ENCODE peak calls at places on chromosomes 1 and 21, in ten cellular contexts. One of them, this sample, is unnamed.

GRCh38 chr21:16082038-16082816 is 352.4 kb downstream of the USP25 start:
- DNase-seq in body of pancreas: no peak
- DNase-seq in pancreas: no peak
- DNase-seq in foreskin fibroblast: peak; percentile 46
- DNase-seq in psoas muscle: no peak
- DNase-seq in heart left ventricle: no peak
- DNase-seq in prostate gland: no peak
- DNase-seq in CD8-positive, alpha-beta T cell: no peak
- DNase-seq in cardiac muscle cell: peak; percentile 59
- DNase-seq in GM12864: no peak
- DNase-seq in this sample: no peak

GRCh38 chr1:205570173-205570501 is 61.7 kb downstream of the ELK4 start:
- DNase-seq in body of pancreas: no peak
- DNase-seq in pancreas: no peak
- DNase-seq in foreskin fibroblast: no peak
- DNase-seq in psoas muscle: no peak
- DNase-seq in heart left ventricle: no peak
- DNase-seq in prostate gland: no peak
- DNase-seq in CD8-positive, alpha-beta T cell: no peak
- DNase-seq in cardiac muscle cell: no peak
- DNase-seq in GM12864: no peak
- DNase-seq in this sample: no peak

GRCh38 chr1:212413902-212414327 is 771 bp downstream of the PACC1 start:
- DNase-seq in body of pancreas: no peak
- DNase-seq in pancreas: no peak
- DNase-seq in foreskin fibroblast: peak; percentile 68
- DNase-seq in psoas muscle: no peak
- DNase-seq in heart left ventricle: no peak
- DNase-seq in prostate gland: no peak
- DNase-seq in CD8-positive, alpha-beta T cell: no peak
- DNase-seq in cardiac muscle cell: no peak
- DNase-seq in GM12864: no peak
- DNase-seq in this sample: no peak

GRCh38 chr21:43345046-43345745 is 81.7 kb downstream of the SIK1 start:
- DNase-seq in body of pancreas: no peak
- DNase-seq in pancreas: no peak
- DNase-seq in foreskin fibroblast: no peak
- DNase-seq in psoas muscle: no peak
- DNase-seq in heart left ventricle: no peak
- DNase-seq in prostate gland: no peak
- DNase-seq in CD8-positive, alpha-beta T cell: no peak
- DNase-seq in cardiac muscle cell: no peak
- DNase-seq in GM12864: no peak
- DNase-seq in this sample: no peak

GRCh38 chr1:58546520-58547308 is at the start of gene OMA1:
- DNase-seq in body of pancreas: peak; percentile 98
- DNase-seq in pancreas: peak; percentile 99
- DNase-seq in foreskin fibroblast: peak; percentile 99
- DNase-seq in psoas muscle: peak; percentile 99
- DNase-seq in heart left ventricle: peak; percentile 99
- DNase-seq in prostate gland: peak; percentile 94
- DNase-seq in CD8-positive, alpha-beta T cell: peak; percentile 95
- DNase-seq in cardiac muscle cell: peak; percentile 99
- DNase-seq in GM12864: peak; percentile 87
- DNase-seq in this sample: peak; percentile 89

GRCh38 chr21:44849616-44850130 is 23.8 kb downstream of the PTTG1IP start:
- DNase-seq in body of pancreas: no peak
- DNase-seq in pancreas: peak; percentile 12
- DNase-seq in foreskin fibroblast: no peak
- DNase-seq in psoas muscle: peak; percentile 46
- DNase-seq in heart left ventricle: no peak
- DNase-seq in prostate gland: no peak
- DNase-seq in CD8-positive, alpha-beta T cell: no peak
- DNase-seq in cardiac muscle cell: no peak
- DNase-seq in GM12864: no peak
- DNase-seq in this sample: no peak

GRCh38 chr1:158013840-158014520 is 20.5 kb downstream of the KIRREL1 start:
- DNase-seq in body of pancreas: no peak
- DNase-seq in pancreas: no peak
- DNase-seq in foreskin fibroblast: peak; percentile 59
- DNase-seq in psoas muscle: no peak
- DNase-seq in heart left ventricle: no peak
- DNase-seq in prostate gland: no peak
- DNase-seq in CD8-positive, alpha-beta T cell: no peak
- DNase-seq in cardiac muscle cell: no peak
- DNase-seq in GM12864: no peak
- DNase-seq in this sample: no peak

GRCh38 chr1:25863486-25864262 is 4.4 kb upstream of the AUNIP start:
- DNase-seq in body of pancreas: no peak
- DNase-seq in pancreas: no peak
- DNase-seq in foreskin fibroblast: no peak
- DNase-seq in psoas muscle: no peak
- DNase-seq in heart left ventricle: no peak
- DNase-seq in prostate gland: no peak
- DNase-seq in CD8-positive, alpha-beta T cell: no peak
- DNase-seq in cardiac muscle cell: no peak
- DNase-seq in GM12864: no peak
- DNase-seq in this sample: no peak

GRCh38 chr21:16309250-16309971 is 579.6 kb downstream of the USP25 start:
- DNase-seq in body of pancreas: no peak
- DNase-seq in pancreas: no peak
- DNase-seq in foreskin fibroblast: no peak
- DNase-seq in psoas muscle: peak; percentile 24
- DNase-seq in heart left ventricle: no peak
- DNase-seq in prostate gland: no peak
- DNase-seq in CD8-positive, alpha-beta T cell: no peak
- DNase-seq in cardiac muscle cell: no peak
- DNase-seq in GM12864: no peak
- DNase-seq in this sample: peak; percentile 82

GRCh38 chr1:186843261-186843660 is 14.5 kb downstream of the PLA2G4A start:
- DNase-seq in body of pancreas: no peak
- DNase-seq in pancreas: no peak
- DNase-seq in foreskin fibroblast: no peak
- DNase-seq in psoas muscle: no peak
- DNase-seq in heart left ventricle: no peak
- DNase-seq in prostate gland: no peak
- DNase-seq in CD8-positive, alpha-beta T cell: no peak
- DNase-seq in cardiac muscle cell: no peak
- DNase-seq in GM12864: no peak
- DNase-seq in this sample: no peak

GRCh38 chr1:178572604-178573003 is 59.7 kb downstream of the TEX35 start:
- DNase-seq in body of pancreas: no peak
- DNase-seq in pancreas: no peak
- DNase-seq in foreskin fibroblast: no peak
- DNase-seq in psoas muscle: no peak
- DNase-seq in heart left ventricle: no peak
- DNase-seq in prostate gland: no peak
- DNase-seq in CD8-positive, alpha-beta T cell: no peak
- DNase-seq in cardiac muscle cell: no peak
- DNase-seq in GM12864: no peak
- DNase-seq in this sample: no peak

GRCh38 chr1:7538033-7538432 is 233.1 kb upstream of the VAMP3 start:
- DNase-seq in body of pancreas: no peak
- DNase-seq in pancreas: no peak
- DNase-seq in foreskin fibroblast: peak; percentile 55
- DNase-seq in psoas muscle: peak; percentile 1
- DNase-seq in heart left ventricle: peak; percentile 33
- DNase-seq in prostate gland: no peak
- DNase-seq in CD8-positive, alpha-beta T cell: no peak
- DNase-seq in cardiac muscle cell: no peak
- DNase-seq in GM12864: no peak
- DNase-seq in this sample: no peak

GRCh38 chr21:16454371-16454770 is 724.6 kb downstream of the USP25 start:
- DNase-seq in body of pancreas: no peak
- DNase-seq in pancreas: no peak
- DNase-seq in foreskin fibroblast: peak; percentile 22
- DNase-seq in psoas muscle: no peak
- DNase-seq in heart left ventricle: no peak
- DNase-seq in prostate gland: no peak
- DNase-seq in CD8-positive, alpha-beta T cell: no peak
- DNase-seq in cardiac muscle cell: no peak
- DNase-seq in GM12864: no peak
- DNase-seq in this sample: no peak

GRCh38 chr1:56803561-56804156 is 15.5 kb downstream of the FYB2 start:
- DNase-seq in body of pancreas: peak; percentile 46
- DNase-seq in pancreas: no peak
- DNase-seq in foreskin fibroblast: peak; percentile 51
- DNase-seq in psoas muscle: no peak
- DNase-seq in heart left ventricle: no peak
- DNase-seq in prostate gland: peak; percentile 17
- DNase-seq in CD8-positive, alpha-beta T cell: no peak
- DNase-seq in cardiac muscle cell: peak; percentile 62
- DNase-seq in GM12864: no peak
- DNase-seq in this sample: no peak
- TF ChIP-seq CTCF in body of pancreas: peak; percentile 43
- TF ChIP-seq CTCF in pancreas: no peak
- TF ChIP-seq CTCF in foreskin fibroblast: peak; percentile 65
- TF ChIP-seq CTCF in psoas muscle: peak; percentile 36
- TF ChIP-seq CTCF in heart left ventricle: peak; percentile 17
- TF ChIP-seq CTCF in prostate gland: peak; percentile 10
- TF ChIP-seq CTCF in CD8-positive, alpha-beta T cell: no peak
- TF ChIP-seq CTCF in cardiac muscle cell: peak; percentile 61
- TF ChIP-seq CTCF in GM12864: peak; percentile 70
- TF ChIP-seq CTCF in this sample: peak; percentile 82

GRCh38 chr1:230173176-230173575 is 106.1 kb downstream of the GALNT2 start:
- DNase-seq in body of pancreas: no peak
- DNase-seq in pancreas: no peak
- DNase-seq in foreskin fibroblast: no peak
- DNase-seq in psoas muscle: no peak
- DNase-seq in heart left ventricle: no peak
- DNase-seq in prostate gland: no peak
- DNase-seq in CD8-positive, alpha-beta T cell: no peak
- DNase-seq in cardiac muscle cell: no peak
- DNase-seq in GM12864: no peak
- DNase-seq in this sample: no peak

GRCh38 chr1:230171337-230172015 is 104.4 kb downstream of the GALNT2 start:
- DNase-seq in body of pancreas: no peak
- DNase-seq in pancreas: no peak
- DNase-seq in foreskin fibroblast: peak; percentile 65
- DNase-seq in psoas muscle: no peak
- DNase-seq in heart left ventricle: no peak
- DNase-seq in prostate gland: no peak
- DNase-seq in CD8-positive, alpha-beta T cell: no peak
- DNase-seq in cardiac muscle cell: no peak
- DNase-seq in GM12864: no peak
- DNase-seq in this sample: no peak

GRCh38 chr1:230170610-230171009 is 103.6 kb downstream of the GALNT2 start:
- DNase-seq in body of pancreas: no peak
- DNase-seq in pancreas: no peak
- DNase-seq in foreskin fibroblast: no peak
- DNase-seq in psoas muscle: no peak
- DNase-seq in heart left ventricle: no peak
- DNase-seq in prostate gland: no peak
- DNase-seq in CD8-positive, alpha-beta T cell: no peak
- DNase-seq in cardiac muscle cell: no peak
- DNase-seq in GM12864: no peak
- DNase-seq in this sample: no peak

GRCh38 chr1:230170153-230170547 is 103.1 kb downstream of the GALNT2 start:
- DNase-seq in body of pancreas: no peak
- DNase-seq in pancreas: no peak
- DNase-seq in foreskin fibroblast: no peak
- DNase-seq in psoas muscle: no peak
- DNase-seq in heart left ventricle: no peak
- DNase-seq in prostate gland: no peak
- DNase-seq in CD8-positive, alpha-beta T cell: no peak
- DNase-seq in cardiac muscle cell: no peak
- DNase-seq in GM12864: no peak
- DNase-seq in this sample: no peak

DNA sequence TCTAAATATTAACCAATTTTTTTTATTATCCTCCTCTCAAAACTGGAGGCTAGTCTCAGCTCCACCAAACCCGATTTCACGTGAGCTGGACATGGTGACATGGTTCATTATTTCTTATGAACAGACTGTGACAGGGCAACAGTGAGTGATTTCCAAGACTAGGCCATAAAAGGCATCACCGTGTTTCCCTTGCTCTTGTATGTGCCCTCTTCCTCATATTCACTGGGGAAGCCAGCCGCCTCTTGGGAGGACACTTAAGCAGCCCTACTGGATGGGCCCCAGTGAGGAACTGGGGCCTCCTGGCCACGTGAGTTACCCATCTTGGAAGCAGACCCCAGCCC is 104.9 kb downstream of the GALNT2 start:
- DNase-seq in body of pancreas: no peak
- DNase-seq in pancreas: no peak
- DNase-seq in foreskin fibroblast: no peak
- DNase-seq in psoas muscle: no peak
- DNase-seq in heart left ventricle: no peak
- DNase-seq in prostate gland: no peak
- DNase-seq in CD8-positive, alpha-beta T cell: no peak
- DNase-seq in cardiac muscle cell: no peak
- DNase-seq in GM12864: no peak
- DNase-seq in this sample: no peak
- H3K4me3 ChIP-seq in body of pancreas: no peak overlapping the region
- H3K4me3 ChIP-seq in pancreas: no peak overlapping the region
- H3K4me3 ChIP-seq in foreskin fibroblast: no peak overlapping the region
- H3K4me3 ChIP-seq in psoas muscle: no peak overlapping the region
- H3K4me3 ChIP-seq in heart left ventricle: no peak overlapping the region
- H3K4me3 ChIP-seq in prostate gland: no peak overlapping the region
- H3K4me3 ChIP-seq in CD8-positive, alpha-beta T cell: no peak overlapping the region
- H3K4me3 ChIP-seq in cardiac muscle cell: no peak overlapping the region
- H3K4me3 ChIP-seq in GM12864: no peak overlapping the region
- H3K4me3 ChIP-seq in this sample: no peak overlapping the region

DNA sequence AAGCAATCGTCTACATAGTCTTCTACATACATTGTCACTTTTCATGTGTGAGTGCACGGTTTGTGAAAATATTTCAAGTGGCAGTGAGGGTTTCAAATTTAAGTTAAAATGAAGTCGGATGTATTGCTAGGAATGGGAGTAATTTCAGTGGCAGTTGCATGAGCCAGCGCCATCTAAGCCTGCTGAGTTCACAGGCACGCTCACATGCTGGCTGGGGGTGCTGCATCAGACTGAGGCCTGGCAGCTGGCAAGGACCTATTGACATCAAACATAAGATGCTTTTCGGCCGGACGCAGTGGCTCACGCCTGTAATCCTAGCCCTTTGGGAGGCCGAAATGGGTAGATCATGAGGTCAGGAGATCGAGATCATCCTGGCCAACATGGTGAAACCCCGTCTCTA is 80.7 kb downstream of the UBE4B start:
- DNase-seq in body of pancreas: no peak
- DNase-seq in pancreas: no peak
- DNase-seq in foreskin fibroblast: no peak
- DNase-seq in psoas muscle: no peak
- DNase-seq in heart left ventricle: no peak
- DNase-seq in prostate gland: no peak
- DNase-seq in CD8-positive, alpha-beta T cell: no peak
- DNase-seq in cardiac muscle cell: no peak
- DNase-seq in GM12864: no peak
- DNase-seq in this sample: no peak
- TF ChIP-seq CTCF in body of pancreas: no peak
- TF ChIP-seq CTCF in pancreas: no peak
- TF ChIP-seq CTCF in foreskin fibroblast: no peak
- TF ChIP-seq CTCF in psoas muscle: no peak
- TF ChIP-seq CTCF in heart left ventricle: no peak
- TF ChIP-seq CTCF in prostate gland: no peak
- TF ChIP-seq CTCF in CD8-positive, alpha-beta T cell: no peak
- TF ChIP-seq CTCF in cardiac muscle cell: no peak
- TF ChIP-seq CTCF in GM12864: no peak
- TF ChIP-seq CTCF in this sample: no peak

DNA sequence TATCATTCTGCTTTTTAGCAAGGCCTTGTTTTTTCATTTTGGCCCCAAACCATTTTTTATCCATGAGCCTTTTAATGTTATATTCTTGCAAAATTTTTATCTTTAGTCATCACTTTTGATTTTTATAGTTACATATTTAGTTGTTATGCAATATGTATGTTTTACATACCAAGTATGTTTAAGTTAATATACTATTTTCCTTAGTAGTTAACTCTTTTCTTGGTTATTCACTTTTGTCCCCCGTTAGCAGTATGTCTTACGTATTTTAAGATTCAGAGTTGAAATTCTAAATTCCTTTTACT is 44.5 kb downstream of the MAGI3 start:
- DNase-seq in body of pancreas: no peak
- DNase-seq in pancreas: no peak
- DNase-seq in foreskin fibroblast: no peak
- DNase-seq in psoas muscle: no peak
- DNase-seq in heart left ventricle: no peak
- DNase-seq in prostate gland: no peak
- DNase-seq in CD8-positive, alpha-beta T cell: no peak
- DNase-seq in cardiac muscle cell: no peak
- DNase-seq in GM12864: no peak
- DNase-seq in this sample: no peak
- H3K4me3 ChIP-seq in body of pancreas: no peak overlapping the region
- H3K4me3 ChIP-seq in pancreas: no peak overlapping the region
- H3K4me3 ChIP-seq in foreskin fibroblast: no peak overlapping the region
- H3K4me3 ChIP-seq in psoas muscle: no peak overlapping the region
- H3K4me3 ChIP-seq in heart left ventricle: no peak overlapping the region
- H3K4me3 ChIP-seq in prostate gland: no peak overlapping the region
- H3K4me3 ChIP-seq in CD8-positive, alpha-beta T cell: no peak overlapping the region
- H3K4me3 ChIP-seq in cardiac muscle cell: no peak overlapping the region
- H3K4me3 ChIP-seq in GM12864: no peak overlapping the region
- H3K4me3 ChIP-seq in this sample: peak overlapping the region; percentile 28

This sample was measured in LNCaP clone FGC.